ENCODE peak calls at places on chromosomes 11 and 22, in six cellular contexts. Z, N, A, J, G and C are unnamed samples.

GRCh38 chr11:85821636-85822035 is 10.7 kb upstream of the SYTL2 start:
- DNase-seq in Z (no peak), A (no peak), N (no peak), G (no peak), J (peak; percentile 56), C (no peak)

GRCh38 chr22:26642465-26643367 is 14.7 kb upstream of the MIAT start:
- DNase-seq in N (no peak), G (peak; percentile 77), A (no peak), J (no peak), Z (peak; percentile 64), C (peak; percentile 71)

GRCh38 chr11:23540101-23540561 is 679.9 kb upstream of the CCDC179 start:
- DNase-seq in A (peak; percentile 53), N (peak; percentile 57), Z (peak; percentile 50), G (peak; percentile 69), J (peak; percentile 53), C (peak; percentile 96)

GRCh38 chr11:61293869-61294716 is 1.0 kb downstream of the VWCE start:
- DNase-seq in G (peak; percentile 50), Z (peak; percentile 57), A (peak; percentile 55), N (peak; percentile 31), J (peak; percentile 48), C (peak; percentile 62)

GRCh38 chr11:11810764-11811726 is 30.7 kb upstream of the USP47 start:
- DNase-seq in Z (peak; percentile 84), G (peak; percentile 91), J (no peak), N (no peak), A (no peak), C (peak; percentile 27)

GRCh38 chr22:20616451-20617043 is 109.1 kb downstream of the MED15 start:
- DNase-seq in Z (no peak), J (no peak), A (no peak), N (no peak), G (no peak), C (no peak)

GRCh38 chr22:37549704-37550059 is 10.6 kb upstream of the CDC42EP1 start:
- DNase-seq in A (peak; percentile 60), G (no peak), Z (no peak), N (no peak), J (peak; percentile 50), C (peak; percentile 69)

GRCh38 chr22:43530864-43531201 is 119.0 kb downstream of the MPPED1 start:
- DNase-seq in Z (no peak), J (no peak), G (no peak), N (no peak), A (no peak), C (peak; percentile 21)

GRCh38 chr11:122796128-122796717 is 42.1 kb upstream of the CRTAM start:
- DNase-seq in A (peak; percentile 32), N (peak; percentile 29), Z (peak; percentile 92), J (peak; percentile 36), G (peak; percentile 77), C (peak; percentile 67)

GRCh38 chr11:111445586-111445985 is 66.5 kb upstream of the POU2AF1 start:
- DNase-seq in J (peak; percentile 24), A (peak; percentile 70), Z (no peak), G (no peak), N (no peak), C (no peak)
- H2BK15ac ChIP-seq in J (peak overlapping the region; percentile 3), A (no peak overlapping the region), Z (peak overlapping the region; percentile 16), G (no peak overlapping the region), N (no peak overlapping the region), C (no peak overlapping the region)

DNA sequence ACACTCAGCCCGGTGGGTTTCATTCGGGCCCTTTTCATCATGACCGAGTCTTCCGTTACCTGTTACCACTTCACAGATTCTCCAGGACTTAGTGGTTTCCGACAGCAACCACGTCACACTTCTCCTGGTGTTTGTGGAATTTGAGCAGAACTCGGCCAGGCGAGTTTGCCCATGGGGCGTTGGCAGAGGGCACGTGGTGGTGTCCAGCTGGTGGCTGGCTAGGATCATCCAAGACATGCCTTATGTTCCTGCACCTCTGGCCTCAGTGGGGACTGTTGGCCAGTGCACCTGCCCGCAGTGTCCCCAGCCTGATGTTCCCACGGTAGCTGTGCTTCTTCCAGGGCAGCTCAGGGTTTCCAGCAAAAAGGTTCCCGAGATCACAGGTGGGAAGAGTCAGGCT is 87.3 kb downstream of the ARHGAP8 start:
- DNase-seq in A (no peak), N (no peak), J (no peak), G (no peak), Z (no peak), C (no peak)
- H3K18ac ChIP-seq in A (no peak overlapping the region), N (no peak overlapping the region), J (no peak overlapping the region), G (no peak overlapping the region), Z (no peak overlapping the region), C (no peak overlapping the region)

DNA sequence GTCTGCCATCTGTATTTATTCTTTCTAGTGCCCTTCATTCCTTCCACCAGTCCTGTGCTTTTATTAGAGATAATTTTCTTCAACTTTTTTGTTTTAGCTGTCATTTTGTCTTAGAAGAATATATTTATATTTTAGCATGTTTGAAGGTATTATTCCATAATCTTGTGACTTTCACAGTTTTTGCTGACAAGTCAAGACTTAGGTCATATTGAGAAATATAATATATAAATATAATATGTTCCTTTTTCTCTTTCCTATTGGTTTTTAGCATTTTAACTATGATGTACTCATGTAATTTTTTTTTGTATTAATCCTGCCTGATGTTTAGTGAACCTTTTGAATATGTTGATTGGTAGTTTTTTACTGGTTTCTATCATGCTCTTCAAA is 55.9 kb downstream of the CYP2R1 start:
- DNase-seq in G (no peak), Z (no peak), J (no peak), A (no peak), N (no peak), C (no peak)
- H2BK15ac ChIP-seq in G (no peak overlapping the region), Z (no peak overlapping the region), J (no peak overlapping the region), A (no peak overlapping the region), N (no peak overlapping the region), C (no peak overlapping the region)

GRCh38 chr22:42396621-42397331 is 35.4 kb downstream of the NFAM1 start:
- DNase-seq in G (no peak), J (no peak), Z (no peak), N (no peak), A (no peak), C (no peak)
- H3K18ac ChIP-seq in G (no peak overlapping the region), J (no peak overlapping the region), Z (no peak overlapping the region), N (peak overlapping the region; percentile 88), A (no peak overlapping the region), C (no peak overlapping the region)